ENCODE peak calls at places on chromosomes 16 and 17, in six cellular contexts. One of them, this sample, is unnamed.

GRCh38 chr16:67594956-67595355 is 32.6 kb downstream of the CTCF start:
- DNase-seq in adrenal gland: no peak
- DNase-seq in HEK293T: no peak
- DNase-seq in Peyer's patch: no peak
- DNase-seq in endothelial cell: no peak
- DNase-seq in lower leg skin: no peak
- DNase-seq in this sample: no peak

GRCh38 chr16:58809213-58809612 is 75.1 kb upstream of the GOT2 start:
- DNase-seq in Peyer's patch: no peak
- DNase-seq in adrenal gland: no peak
- DNase-seq in HEK293T: no peak
- DNase-seq in endothelial cell: no peak
- DNase-seq in lower leg skin: no peak
- DNase-seq in this sample: no peak

GRCh38 chr17:81987161-81987770 is 9.8 kb downstream of the ASPSCR1 start:
- DNase-seq in adrenal gland: no peak
- DNase-seq in lower leg skin: no peak
- DNase-seq in endothelial cell: no peak
- DNase-seq in HEK293T: no peak
- DNase-seq in Peyer's patch: no peak
- DNase-seq in this sample: no peak

GRCh38 chr16:27450836-27451341 is 48.9 kb downstream of the IL21R start:
- DNase-seq in adrenal gland: no peak
- DNase-seq in HEK293T: no peak
- DNase-seq in endothelial cell: no peak
- DNase-seq in lower leg skin: no peak
- DNase-seq in Peyer's patch: peak
- DNase-seq in this sample: no peak

GRCh38 chr16:31099860-31100638 is 5.5 kb upstream of the VKORC1 start:
- DNase-seq in lower leg skin: no peak
- DNase-seq in adrenal gland: no peak
- DNase-seq in endothelial cell: no peak
- DNase-seq in Peyer's patch: no peak
- DNase-seq in HEK293T: no peak
- DNase-seq in this sample: no peak

GRCh38 chr16:87631067-87631466 is 28.8 kb downstream of the JPH3 start:
- DNase-seq in lower leg skin: no peak
- DNase-seq in HEK293T: no peak
- DNase-seq in endothelial cell: no peak
- DNase-seq in adrenal gland: no peak
- DNase-seq in Peyer's patch: no peak
- DNase-seq in this sample: no peak

GRCh38 chr16:87956169-87956770 is 5.0 kb downstream of the BANP start:
- DNase-seq in Peyer's patch: peak
- DNase-seq in lower leg skin: no peak
- DNase-seq in endothelial cell: no peak
- DNase-seq in adrenal gland: no peak
- DNase-seq in HEK293T: no peak
- DNase-seq in this sample: no peak

GRCh38 chr17:83136931-83137330 is 57.5 kb downstream of the METRNL start:
- DNase-seq in adrenal gland: peak
- DNase-seq in endothelial cell: no peak
- DNase-seq in Peyer's patch: no peak
- DNase-seq in HEK293T: no peak
- DNase-seq in lower leg skin: no peak
- DNase-seq in this sample: no peak

GRCh38 chr16:7605812-7606211 is 273.2 kb downstream of the RBFOX1 start:
- DNase-seq in endothelial cell: no peak
- DNase-seq in lower leg skin: no peak
- DNase-seq in HEK293T: no peak
- DNase-seq in Peyer's patch: no peak
- DNase-seq in adrenal gland: no peak
- DNase-seq in this sample: no peak

GRCh38 chr16:3461120-3461519 is 17.6 kb downstream of the NAA60 start:
- DNase-seq in adrenal gland: no peak
- DNase-seq in HEK293T: no peak
- DNase-seq in Peyer's patch: peak
- DNase-seq in endothelial cell: no peak
- DNase-seq in lower leg skin: no peak
- DNase-seq in this sample: no peak